ENCODE peak calls at places on chromosomes 7 and 10, in four cellular contexts. H is sciatic nerve, V is HEK293T, K is cardiac septum. Z is an unnamed sample.

GRCh38 chr7:101140339-101140699 is 13.4 kb downstream of the SERPINE1 start:
- DNase-seq in H (no peak), V (no peak), K (no peak), Z (peak)

GRCh38 chr10:97255512-97256293 is 36.7 kb downstream of the ARHGAP19 start:
- DNase-seq in H (no peak), V (no peak), K (no peak), Z (no peak)

GRCh38 chr7:117051808-117052207 is 98.5 kb downstream of the ST7 start:
- DNase-seq in H (no peak), V (no peak), K (no peak), Z (no peak)

GRCh38 chr7:131159961-131160361 is 167.7 kb upstream of the MKLN1 start:
- DNase-seq in H (no peak), V (no peak), K (no peak), Z (peak)

GRCh38 chr7:2172311-2173183 is 60.2 kb downstream of the MAD1L1 start:
- DNase-seq in H (no peak), V (no peak), K (peak), Z (peak)

GRCh38 chr10:112963835-112964234 is 13.8 kb downstream of the TCF7L2 start:
- DNase-seq in H (no peak), V (no peak), K (no peak), Z (no peak)

GRCh38 chr10:50604049-50604640 is 19.6 kb downstream of the SGMS1 start:
- DNase-seq in H (no peak), V (no peak), K (no peak), Z (peak)

GRCh38 chr10:69327463-69328345 is 49.4 kb downstream of the HK1 start:
- DNase-seq in H (peak), V (no peak), K (peak), Z (peak)

GRCh38 chr7:20395094-20395493 is 64.4 kb downstream of the ITGB8 start:
- DNase-seq in H (no peak), V (no peak), K (no peak), Z (peak)

GRCh38 chr7:102210787-102211186 is 75.9 kb upstream of the SH2B2 start:
- DNase-seq in H (no peak), V (no peak), K (no peak), Z (no peak)

GRCh38 chr10:33136271-33136670 is 178.2 kb upstream of the ITGB1 start:
- DNase-seq in H (no peak), V (no peak), K (no peak), Z (peak)

GRCh38 chr7:139492293-139492692 is 8.8 kb upstream of the KLRG2 start:
- DNase-seq in H (no peak), V (no peak), K (no peak), Z (no peak)

GRCh38 chr10:92880233-92880861 is 32.0 kb downstream of the EXOC6 start:
- DNase-seq in H (no peak), V (peak), K (no peak), Z (peak)

GRCh38 chr10:75972494-75973276 is 541.3 kb downstream of the LRMDA start:
- DNase-seq in H (no peak), V (no peak), K (no peak), Z (peak)

GRCh38 chr10:42951486-42952251 is 125.2 kb upstream of the RET start:
- DNase-seq in H (peak), V (no peak), K (peak), Z (no peak)

GRCh38 chr10:88553116-88553752 is 29.9 kb downstream of the RNLS start:
- DNase-seq in H (no peak), V (peak), K (no peak), Z (peak)

GRCh38 chr10:121591186-121591585 is 7.1 kb downstream of the FGFR2 start:
- DNase-seq in H (no peak), V (no peak), K (peak), Z (no peak)

GRCh38 chr7:30659312-30659711 is 22.9 kb downstream of the CRHR2 start:
- DNase-seq in H (no peak), V (no peak), K (peak), Z (peak)

GRCh38 chr7:2663960-2664359 is 24.0 kb upstream of the AMZ1 start:
- DNase-seq in H (no peak), V (no peak), K (no peak), Z (no peak)

GRCh38 chr10:128078136-128078969 is 47.9 kb downstream of the MKI67 start:
- DNase-seq in H (peak), V (peak), K (no peak), Z (peak)

GRCh38 chr10:20418286-20418685 is 478.8 kb downstream of the NEBL start:
- DNase-seq in H (no peak), V (no peak), K (no peak), Z (no peak)

GRCh38 chr10:43111101-43111500 is 27.1 kb upstream of the CSGALNACT2 start:
- DNase-seq in H (no peak), V (no peak), K (no peak), Z (no peak)

GRCh38 chr7:140041626-140042385 is 20.9 kb downstream of the PARP12 start:
- DNase-seq in H (no peak), V (no peak), K (no peak), Z (peak)

GRCh38 chr7:149837620-149838223 is 453 bp upstream of the ZNF862 start:
- DNase-seq in H (peak), V (no peak), K (no peak), Z (no peak)

GRCh38 chr7:12623885-12624498 is 53.5 kb downstream of the SCIN start:
- DNase-seq in H (no peak), V (peak), K (no peak), Z (peak)

GRCh38 chr7:104972510-104972909 is 41.5 kb upstream of the KMT2E start:
- DNase-seq in H (no peak), V (no peak), K (no peak), Z (peak)

GRCh38 chr7:98242934-98243333 is 9.1 kb downstream of the TECPR1 start:
- DNase-seq in H (no peak), V (no peak), K (no peak), Z (no peak)

GRCh38 chr7:69597278-69598076 is 798 bp upstream of the AUTS2 start:
- DNase-seq in H (peak), V (peak), K (no peak), Z (peak)

GRCh38 chr10:91798736-91799579 is 732 bp downstream of the TNKS2 start:
- DNase-seq in H (peak), V (peak), K (no peak), Z (peak)

GRCh38 chr10:58824396-58824795 is 311.7 kb downstream of the BICC1 start:
- DNase-seq in H (no peak), V (no peak), K (no peak), Z (no peak)

GRCh38 chr10:43188702-43189101 is 50.5 kb downstream of the CSGALNACT2 start:
- DNase-seq in H (no peak), V (no peak), K (no peak), Z (peak)

GRCh38 chr10:58253184-58253583 is 14.5 kb downstream of the IPMK start:
- DNase-seq in H (no peak), V (no peak), K (no peak), Z (no peak)

GRCh38 chr7:16396766-16397496 is 24.4 kb downstream of the CRPPA start:
- DNase-seq in H (no peak), V (no peak), K (no peak), Z (no peak)